ENCODE peak calls at places on chromosome 21, in six cellular contexts. P is caudate nucleus; Y is HAP-1; J is stimulated activated CD8-positive, alpha-beta memory T cell treated with anti-CD3 and anti-CD28 coated beads, Interleukin-7, amount 100 ng/mL, for 1 hour; D is globus pallidus; R is tibial nerve. M is an unnamed sample.

GRCh38 chr21:34989337-34990151 is 59.6 kb downstream of the RUNX1 start:
- DNase-seq in P (no peak), Y (no peak), J (no peak), D (no peak), R (no peak), M (no peak)

GRCh38 chr21:17784604-17785402 is 34.4 kb downstream of the C21orf91 start:
- DNase-seq in P (no peak), Y (no peak), J (no peak), D (no peak), R (no peak), M (no peak)

GRCh38 chr21:44463716-44464115 is 8.4 kb downstream of the LRRC3 start:
- DNase-seq in P (no peak), Y (no peak), J (no peak), D (no peak), R (no peak), M (no peak)

GRCh38 chr21:18522181-18522771 is 118.7 kb upstream of the TMPRSS15 start:
- DNase-seq in P (no peak), Y (no peak), J (no peak), D (no peak), R (no peak), M (no peak)

GRCh38 chr21:42063578-42064521 is 7.3 kb upstream of the UMODL1 start:
- DNase-seq in P (no peak), Y (no peak), J (peak; percentile 23), D (no peak), R (no peak), M (peak; percentile 55)

GRCh38 chr21:14382486-14382834 is 486 bp downstream of the HSPA13 start:
- DNase-seq in P (no peak), Y (peak; percentile 52), J (no peak), D (no peak), R (no peak), M (no peak)

GRCh38 chr21:14215971-14216621 is at the start of gene RBM11:
- DNase-seq in P (peak; percentile 15), Y (peak; percentile 88), J (peak; percentile 62), D (peak; percentile 63), R (peak; percentile 34), M (peak; percentile 53)

GRCh38 chr21:41667136-41667535 is 99.7 kb downstream of the RIPK4 start:
- DNase-seq in P (no peak), Y (no peak), J (no peak), D (no peak), R (no peak), M (no peak)

M was measured in T-cell.